ENCODE peak calls at places on chromosomes 7 and 10, in four cellular contexts. Z is GM20000, B is progenitor cell of endocrine pancreas, Q is COR-L47. U is an unnamed sample.

GRCh38 chr10:80530251-80530650 is 7.5 kb upstream of the SH2D4B start:
- DNase-seq in B (no peak), Z (no peak), Q (no peak), U (no peak)

GRCh38 chr10:102815790-102816549 is 21.2 kb downstream of the CYP17A1 start:
- DNase-seq in B (no peak), Z (no peak), Q (no peak), U (no peak)

GRCh38 chr10:110858297-110858934 is 13.3 kb upstream of the PDCD4 start:
- DNase-seq in Q (no peak), Z (no peak), B (no peak), U (no peak)

GRCh38 chr10:110843031-110843430 is 28.7 kb upstream of the PDCD4 start:
- DNase-seq in Z (peak; percentile 78), B (no peak), Q (no peak), U (no peak)

GRCh38 chr10:114869500-114869899 is 47.9 kb downstream of the FHIP2A start:
- DNase-seq in Z (no peak), Q (no peak), B (no peak), U (no peak)

GRCh38 chr10:124378271-124378670 is 40.5 kb downstream of the OAT start:
- DNase-seq in B (no peak), Q (no peak), Z (no peak), U (no peak)

GRCh38 chr7:43602271-43602670 is 19.4 kb downstream of the STK17A start:
- DNase-seq in Q (no peak), B (no peak), Z (no peak), U (no peak)

GRCh38 chr10:20855398-20856038 is 41.6 kb downstream of the NEBL start:
- DNase-seq in Q (no peak), B (no peak), Z (no peak), U (no peak)

GRCh38 chr10:130573446-130573845 is 437.3 kb downstream of the GLRX3 start:
- DNase-seq in B (no peak), Z (no peak), Q (no peak), U (no peak)

GRCh38 chr7:45702751-45703150 is 128.6 kb downstream of the ADCY1 start:
- DNase-seq in Q (no peak), B (no peak), Z (no peak), U (no peak)

GRCh38 chr10:23442936-23443335 is 4.1 kb downstream of the OTUD1 start:
- DNase-seq in B (no peak), Q (no peak), Z (no peak), U (no peak)